ENCODE peak calls at places on chromosomes 1 and 21, in five cellular contexts. One of them, this sample, is unnamed.

GRCh38 chr21:32934829-32935228 is 90.9 kb upstream of the OLIG2 start:
- DNase-seq in lower lobe of right lung: no peak
- DNase-seq in CD8-positive, alpha-beta memory T cell: no peak
- DNase-seq in psoas muscle: no peak
- DNase-seq in fibroblast of lung: no peak
- DNase-seq in this sample: no peak

GRCh38 chr1:115437146-115437639 is 99.1 kb upstream of the NGF start:
- DNase-seq in lower lobe of right lung: no peak
- DNase-seq in CD8-positive, alpha-beta memory T cell: no peak
- DNase-seq in psoas muscle: no peak
- DNase-seq in fibroblast of lung: no peak
- DNase-seq in this sample: no peak

GRCh38 chr1:54037476-54037875 is 15.5 kb downstream of the TMEM59 start:
- DNase-seq in lower lobe of right lung: no peak
- DNase-seq in CD8-positive, alpha-beta memory T cell: no peak
- DNase-seq in psoas muscle: no peak
- DNase-seq in fibroblast of lung: peak; percentile 51
- DNase-seq in this sample: no peak

GRCh38 chr1:187408217-187409004 is 579.7 kb downstream of the PLA2G4A start:
- DNase-seq in lower lobe of right lung: no peak
- DNase-seq in CD8-positive, alpha-beta memory T cell: no peak
- DNase-seq in psoas muscle: no peak
- DNase-seq in fibroblast of lung: peak; percentile 84
- DNase-seq in this sample: no peak

GRCh38 chr1:6345009-6345408 is 48.6 kb downstream of the ACOT7 start:
- DNase-seq in lower lobe of right lung: no peak
- DNase-seq in CD8-positive, alpha-beta memory T cell: no peak
- DNase-seq in psoas muscle: no peak
- DNase-seq in fibroblast of lung: no peak
- DNase-seq in this sample: no peak

GRCh38 chr1:214441119-214441518 is 110.3 kb downstream of the PTPN14 start:
- DNase-seq in lower lobe of right lung: no peak
- DNase-seq in CD8-positive, alpha-beta memory T cell: peak; percentile 1
- DNase-seq in psoas muscle: no peak
- DNase-seq in fibroblast of lung: peak; percentile 72
- DNase-seq in this sample: no peak

GRCh38 chr1:226600254-226600653 is 51.7 kb downstream of the STUM start:
- DNase-seq in lower lobe of right lung: no peak
- DNase-seq in CD8-positive, alpha-beta memory T cell: no peak
- DNase-seq in psoas muscle: no peak
- DNase-seq in fibroblast of lung: no peak
- DNase-seq in this sample: no peak

GRCh38 chr1:181043025-181043880 is 9.5 kb downstream of the MR1 start:
- DNase-seq in lower lobe of right lung: peak; percentile 75
- DNase-seq in CD8-positive, alpha-beta memory T cell: no peak
- DNase-seq in psoas muscle: no peak
- DNase-seq in fibroblast of lung: no peak
- DNase-seq in this sample: no peak

GRCh38 chr1:200029035-200029623 is 1.6 kb downstream of the NR5A2 start:
- DNase-seq in lower lobe of right lung: no peak
- DNase-seq in CD8-positive, alpha-beta memory T cell: no peak
- DNase-seq in psoas muscle: no peak
- DNase-seq in fibroblast of lung: peak; percentile 45
- DNase-seq in this sample: peak; percentile 32

GRCh38 chr1:89978763-89979162 is 16.1 kb upstream of the ZNF326 start:
- DNase-seq in lower lobe of right lung: no peak
- DNase-seq in CD8-positive, alpha-beta memory T cell: no peak
- DNase-seq in psoas muscle: no peak
- DNase-seq in fibroblast of lung: peak; percentile 80
- DNase-seq in this sample: no peak

GRCh38 chr1:27690205-27690604 is 18.2 kb upstream of the IFI6 start:
- DNase-seq in lower lobe of right lung: no peak
- DNase-seq in CD8-positive, alpha-beta memory T cell: no peak
- DNase-seq in psoas muscle: no peak
- DNase-seq in fibroblast of lung: no peak
- DNase-seq in this sample: no peak

GRCh38 chr1:47647327-47647845 is 209.5 kb downstream of the FOXD2 start:
- DNase-seq in lower lobe of right lung: no peak
- DNase-seq in CD8-positive, alpha-beta memory T cell: no peak
- DNase-seq in psoas muscle: no peak
- DNase-seq in fibroblast of lung: no peak
- DNase-seq in this sample: no peak

GRCh38 chr21:41482980-41483379 is 25.0 kb downstream of the TMPRSS2 start:
- DNase-seq in lower lobe of right lung: no peak
- DNase-seq in CD8-positive, alpha-beta memory T cell: no peak
- DNase-seq in psoas muscle: no peak
- DNase-seq in fibroblast of lung: no peak
- DNase-seq in this sample: no peak

GRCh38 chr21:35614412-35614901 is 445.9 kb downstream of the SETD4 start:
- DNase-seq in lower lobe of right lung: no peak
- DNase-seq in CD8-positive, alpha-beta memory T cell: no peak
- DNase-seq in psoas muscle: no peak
- DNase-seq in fibroblast of lung: peak; percentile 82
- DNase-seq in this sample: no peak

GRCh38 chr1:184533049-184533448 is 146.2 kb downstream of the C1orf21 start:
- DNase-seq in lower lobe of right lung: no peak
- DNase-seq in CD8-positive, alpha-beta memory T cell: no peak
- DNase-seq in psoas muscle: no peak
- DNase-seq in fibroblast of lung: no peak
- DNase-seq in this sample: peak; percentile 18

GRCh38 chr1:209850342-209850979 is 22.7 kb downstream of the UTP25 start:
- DNase-seq in lower lobe of right lung: no peak
- DNase-seq in CD8-positive, alpha-beta memory T cell: no peak
- DNase-seq in psoas muscle: no peak
- DNase-seq in fibroblast of lung: peak; percentile 55
- DNase-seq in this sample: no peak

GRCh38 chr1:186983327-186983726 is 154.6 kb downstream of the PLA2G4A start:
- DNase-seq in lower lobe of right lung: peak; percentile 51
- DNase-seq in CD8-positive, alpha-beta memory T cell: no peak
- DNase-seq in psoas muscle: peak; percentile 42
- DNase-seq in fibroblast of lung: peak; percentile 53
- DNase-seq in this sample: no peak

GRCh38 chr1:17184822-17185484 is 20.0 kb upstream of the PADI1 start:
- DNase-seq in lower lobe of right lung: no peak
- DNase-seq in CD8-positive, alpha-beta memory T cell: no peak
- DNase-seq in psoas muscle: no peak
- DNase-seq in fibroblast of lung: no peak
- DNase-seq in this sample: no peak

GRCh38 chr1:125080077-125080476 is 3895.3 kb downstream of the SRGAP2C start:
- DNase-seq in lower lobe of right lung: no peak
- DNase-seq in CD8-positive, alpha-beta memory T cell: no peak
- DNase-seq in psoas muscle: no peak
- DNase-seq in fibroblast of lung: no peak
- DNase-seq in this sample: no peak

GRCh38 chr1:202553560-202554038 is 156.7 kb downstream of the SYT2 start:
- DNase-seq in lower lobe of right lung: no peak
- DNase-seq in CD8-positive, alpha-beta memory T cell: no peak
- DNase-seq in psoas muscle: no peak
- DNase-seq in fibroblast of lung: peak; percentile 35
- DNase-seq in this sample: peak; percentile 9

GRCh38 chr1:14724697-14725096 is 126.2 kb downstream of the KAZN start:
- DNase-seq in lower lobe of right lung: no peak
- DNase-seq in CD8-positive, alpha-beta memory T cell: no peak
- DNase-seq in psoas muscle: no peak
- DNase-seq in fibroblast of lung: peak; percentile 63
- DNase-seq in this sample: no peak

GRCh38 chr21:36076878-36077658 is 7.2 kb downstream of the CBR1 start:
- DNase-seq in lower lobe of right lung: no peak
- DNase-seq in CD8-positive, alpha-beta memory T cell: no peak
- DNase-seq in psoas muscle: no peak
- DNase-seq in fibroblast of lung: no peak
- DNase-seq in this sample: no peak

GRCh38 chr1:177800386-177801058 is 169.3 kb downstream of the SEC16B start:
- DNase-seq in lower lobe of right lung: no peak
- DNase-seq in CD8-positive, alpha-beta memory T cell: no peak
- DNase-seq in psoas muscle: peak; percentile 56
- DNase-seq in fibroblast of lung: peak; percentile 76
- DNase-seq in this sample: no peak

GRCh38 chr1:226107471-226108460 is 45.2 kb downstream of the H3-3A start:
- DNase-seq in lower lobe of right lung: no peak
- DNase-seq in CD8-positive, alpha-beta memory T cell: no peak
- DNase-seq in psoas muscle: no peak
- DNase-seq in fibroblast of lung: no peak
- DNase-seq in this sample: no peak

GRCh38 chr1:211515090-211516023 is 23.4 kb upstream of the RD3 start:
- DNase-seq in lower lobe of right lung: peak; percentile 86
- DNase-seq in CD8-positive, alpha-beta memory T cell: peak; percentile 74
- DNase-seq in psoas muscle: peak; percentile 84
- DNase-seq in fibroblast of lung: peak; percentile 81
- DNase-seq in this sample: peak; percentile 86

GRCh38 chr1:105172803-105173202 is 1423.1 kb downstream of the AMY1C start:
- DNase-seq in lower lobe of right lung: no peak
- DNase-seq in CD8-positive, alpha-beta memory T cell: no peak
- DNase-seq in psoas muscle: no peak
- DNase-seq in fibroblast of lung: no peak
- DNase-seq in this sample: no peak

GRCh38 chr1:202964755-202965440 is 2.2 kb downstream of the CYB5R1 start:
- DNase-seq in lower lobe of right lung: no peak
- DNase-seq in CD8-positive, alpha-beta memory T cell: no peak
- DNase-seq in psoas muscle: peak; percentile 77
- DNase-seq in fibroblast of lung: peak; percentile 71
- DNase-seq in this sample: no peak

GRCh38 chr1:52636701-52637695 is 4.0 kb downstream of the SHISAL2A start:
- DNase-seq in lower lobe of right lung: peak; percentile 65
- DNase-seq in CD8-positive, alpha-beta memory T cell: peak; percentile 87
- DNase-seq in psoas muscle: no peak
- DNase-seq in fibroblast of lung: no peak
- DNase-seq in this sample: peak; percentile 79

DNA sequence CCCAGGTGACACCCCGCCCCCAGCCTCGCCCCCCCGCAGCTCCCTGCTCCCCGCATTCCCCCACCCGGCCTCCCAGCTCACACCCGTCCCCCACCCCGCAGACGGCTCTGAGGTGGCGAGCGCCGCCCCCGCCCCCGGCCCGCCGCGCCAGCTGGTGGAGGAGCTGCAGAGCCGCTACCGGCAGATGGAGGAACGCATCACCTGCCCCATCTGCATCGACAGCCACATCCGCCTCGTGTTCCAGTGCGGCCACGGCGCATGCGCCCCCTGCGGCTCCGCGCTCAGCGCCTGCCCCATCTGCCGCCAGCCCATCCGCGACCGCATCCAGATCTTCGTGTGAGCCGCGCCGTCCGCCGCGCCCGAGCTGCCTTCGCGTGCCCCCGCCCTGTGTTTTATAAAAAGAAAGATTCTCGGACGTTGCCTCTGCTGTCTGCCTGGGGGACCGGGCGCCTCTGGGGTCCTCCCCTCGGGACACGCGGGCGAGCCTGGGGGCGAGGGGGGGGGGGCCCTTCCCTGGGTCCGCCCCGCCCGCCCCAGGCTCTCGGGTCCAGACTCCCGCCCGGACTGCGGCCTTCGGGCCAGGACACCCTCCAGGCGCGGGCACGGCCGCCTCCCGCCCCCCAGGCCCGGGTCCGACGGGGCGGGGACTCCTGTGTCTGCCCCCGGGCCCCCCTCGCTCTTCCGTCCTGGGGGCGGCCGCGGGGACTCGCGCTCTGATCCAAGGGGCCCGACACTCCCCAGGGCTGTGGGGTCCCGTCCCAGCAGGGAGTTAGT is 1.6 kb upstream of the MMP23B start:
- DNase-seq in lower lobe of right lung: peak; percentile 79
- DNase-seq in CD8-positive, alpha-beta memory T cell: peak; percentile 98
- DNase-seq in psoas muscle: peak; percentile 86
- DNase-seq in fibroblast of lung: peak; percentile 61
- DNase-seq in this sample: peak; percentile 98
- H3K4me3 ChIP-seq in lower lobe of right lung: peak overlapping the region; percentile 42
- H3K4me3 ChIP-seq in CD8-positive, alpha-beta memory T cell: no peak overlapping the region
- H3K4me3 ChIP-seq in psoas muscle: peak overlapping the region; percentile 30
- H3K4me3 ChIP-seq in fibroblast of lung: no peak overlapping the region
- H3K4me3 ChIP-seq in this sample: peak overlapping the region; percentile 25

DNA sequence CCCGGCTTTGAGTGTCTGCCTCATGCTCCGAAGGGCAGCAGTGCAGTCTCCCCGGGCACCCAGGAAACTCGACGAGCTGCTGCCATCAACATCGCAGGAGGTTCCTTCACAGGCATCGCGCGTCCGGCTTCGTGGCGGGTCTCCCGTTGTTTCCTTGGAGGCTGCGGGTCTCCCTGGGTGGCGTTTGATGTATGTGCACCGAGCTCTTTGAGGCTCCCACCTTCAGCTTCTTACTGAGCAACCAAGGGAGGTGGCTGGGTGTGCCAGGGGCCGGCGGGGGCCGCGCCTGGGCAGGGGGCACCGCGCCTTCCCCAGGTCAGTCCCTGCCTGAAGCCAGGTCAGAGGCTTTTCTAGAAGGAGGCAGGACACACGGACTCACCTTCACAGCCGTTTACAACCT is 21.6 kb upstream of the PEX10 start:
- DNase-seq in lower lobe of right lung: no peak
- DNase-seq in CD8-positive, alpha-beta memory T cell: no peak
- DNase-seq in psoas muscle: no peak
- DNase-seq in fibroblast of lung: no peak
- DNase-seq in this sample: no peak
- H3K27me3 ChIP-seq in lower lobe of right lung: peaks cover 41% of the 10 kb centered on the region
- H3K27me3 ChIP-seq in CD8-positive, alpha-beta memory T cell: no peaks in the 10 kb centered on the region
- H3K27me3 ChIP-seq in psoas muscle: no peaks in the 10 kb centered on the region
- H3K27me3 ChIP-seq in fibroblast of lung: no peaks in the 10 kb centered on the region
- H3K27me3 ChIP-seq in this sample: no peaks in the 10 kb centered on the region

DNA sequence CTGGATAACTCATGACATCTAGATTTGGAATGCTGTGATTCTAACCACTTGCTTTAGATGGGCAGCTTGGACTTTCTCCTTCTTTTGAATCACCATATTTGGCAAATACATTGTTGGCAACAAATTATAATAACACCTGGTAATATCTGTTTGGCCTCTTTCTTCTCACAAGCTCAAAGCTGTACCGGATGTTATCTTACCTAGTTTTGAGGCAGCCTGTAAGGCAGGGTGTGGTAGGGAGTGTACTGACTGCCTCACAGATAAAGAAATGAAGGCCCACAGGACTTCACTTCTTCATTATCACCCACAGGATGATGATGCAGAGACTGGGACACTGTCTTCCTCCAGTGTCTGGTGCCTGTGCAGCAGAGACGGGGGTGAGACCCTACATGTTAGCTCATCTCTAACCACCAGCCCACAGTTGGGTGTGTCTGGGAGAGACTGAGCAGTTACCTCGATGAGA is 28.5 kb downstream of the TUFT1 start:
- DNase-seq in lower lobe of right lung: no peak
- DNase-seq in CD8-positive, alpha-beta memory T cell: peak; percentile 55
- DNase-seq in psoas muscle: no peak
- DNase-seq in fibroblast of lung: peak; percentile 7
- DNase-seq in this sample: no peak
- H3K36me3 ChIP-seq in lower lobe of right lung: peaks cover 64% of the 10 kb centered on the region
- H3K36me3 ChIP-seq in CD8-positive, alpha-beta memory T cell: no peaks in the 10 kb centered on the region
- H3K36me3 ChIP-seq in psoas muscle: peaks cover 10% of the 10 kb centered on the region
- H3K36me3 ChIP-seq in fibroblast of lung: peaks cover 2% of the 10 kb centered on the region
- H3K36me3 ChIP-seq in this sample: no peaks in the 10 kb centered on the region

GRCh38 chr1:156196445-156196844 is 2.5 kb downstream of the SLC25A44 start:
- DNase-seq in lower lobe of right lung: no peak
- DNase-seq in CD8-positive, alpha-beta memory T cell: no peak
- DNase-seq in psoas muscle: no peak
- DNase-seq in fibroblast of lung: no peak
- DNase-seq in this sample: no peak

GRCh38 chr1:156194300-156194652 is 372 bp downstream of the SLC25A44 start:
- DNase-seq in lower lobe of right lung: no peak
- DNase-seq in CD8-positive, alpha-beta memory T cell: no peak
- DNase-seq in psoas muscle: no peak
- DNase-seq in fibroblast of lung: no peak
- DNase-seq in this sample: no peak

GRCh38 chr1:156195853-156196252 is 1.9 kb downstream of the SLC25A44 start:
- DNase-seq in lower lobe of right lung: no peak
- DNase-seq in CD8-positive, alpha-beta memory T cell: no peak
- DNase-seq in psoas muscle: no peak
- DNase-seq in fibroblast of lung: no peak
- DNase-seq in this sample: no peak

GRCh38 chr1:156200062-156200461 is 6.2 kb downstream of the SLC25A44 start:
- DNase-seq in lower lobe of right lung: no peak
- DNase-seq in CD8-positive, alpha-beta memory T cell: no peak
- DNase-seq in psoas muscle: no peak
- DNase-seq in fibroblast of lung: no peak
- DNase-seq in this sample: no peak

GRCh38 chr1:156198831-156199349 is 5.0 kb downstream of the SLC25A44 start:
- DNase-seq in lower lobe of right lung: no peak
- DNase-seq in CD8-positive, alpha-beta memory T cell: no peak
- DNase-seq in psoas muscle: no peak
- DNase-seq in fibroblast of lung: no peak
- DNase-seq in this sample: no peak
- H3K4me3 ChIP-seq in lower lobe of right lung: no peak overlapping the region
- H3K4me3 ChIP-seq in CD8-positive, alpha-beta memory T cell: no peak overlapping the region
- H3K4me3 ChIP-seq in psoas muscle: no peak overlapping the region
- H3K4me3 ChIP-seq in fibroblast of lung: no peak overlapping the region
- H3K4me3 ChIP-seq in this sample: no peak overlapping the region

This sample was measured in GM06990.